ENCODE peak calls at places on chromosomes 3 and 15, in four cellular contexts. V is NCI-H460, I is GF-D8, M is GM23338. O is an unnamed sample.

GRCh38 chr15:73335471-73335870 is 33.3 kb downstream of the HCN4 start:
- DNase-seq in I (no peak), M (no peak), V (no peak), O (no peak)

GRCh38 chr15:62648954-62649353 is 393.6 kb upstream of the TPM1 start:
- DNase-seq in I (no peak), V (no peak), M (peak), O (no peak)

GRCh38 chr3:27022096-27022761 is 347.0 kb downstream of the NEK10 start:
- DNase-seq in M (peak), V (no peak), I (peak), O (peak)

GRCh38 chr3:37015631-37016030 is 22.3 kb downstream of the MLH1 start:
- DNase-seq in I (no peak), V (no peak), M (no peak), O (no peak)

GRCh38 chr15:69056365-69056764 is 41.9 kb downstream of the NOX5 start:
- DNase-seq in I (no peak), M (no peak), V (no peak), O (no peak)

GRCh38 chr15:42808921-42809320 is 72.0 kb upstream of the CDAN1 start:
- DNase-seq in M (no peak), V (no peak), I (no peak), O (no peak)

GRCh38 chr15:68691667-68692066 is 112.9 kb downstream of the CORO2B start:
- DNase-seq in M (no peak), V (no peak), I (no peak), O (no peak)

GRCh38 chr3:39668420-39668819 is 141.0 kb upstream of the MYRIP start:
- DNase-seq in M (peak), I (no peak), V (peak), O (peak)

GRCh38 chr3:176584413-176585176 is 612.7 kb downstream of the TBL1XR1 start:
- DNase-seq in I (no peak), V (no peak), M (no peak), O (peak)

GRCh38 chr15:92011611-92012367 is 158.3 kb downstream of the SLCO3A1 start:
- DNase-seq in V (no peak), I (no peak), M (peak), O (peak)

GRCh38 chr3:168591587-168591986 is 495.9 kb upstream of the GOLIM4 start:
- DNase-seq in I (no peak), V (no peak), M (no peak), O (no peak)

GRCh38 chr3:24037971-24038370 is 92.9 kb downstream of the NR1D2 start:
- DNase-seq in M (no peak), I (no peak), V (no peak), O (no peak)

GRCh38 chr3:111926266-111926676 is 52.6 kb upstream of the ABHD10 start:
- DNase-seq in M (no peak), V (no peak), I (no peak), O (no peak)

GRCh38 chr15:64571857-64572291 is 111.5 kb downstream of the ZNF609 start:
- DNase-seq in I (peak), M (no peak), V (no peak), O (no peak)

GRCh38 chr3:18389108-18389733 is 35.9 kb downstream of the SATB1 start:
- DNase-seq in V (peak), I (no peak), M (peak), O (peak)

GRCh38 chr3:126845910-126846309 is 137.0 kb upstream of the PLXNA1 start:
- DNase-seq in M (peak), I (no peak), V (no peak), O (no peak)

GRCh38 chr3:157119369-157119951 is 40.5 kb downstream of the CCNL1 start:
- DNase-seq in I (peak), M (no peak), V (no peak), O (no peak)

GRCh38 chr15:62457100-62457499 is 292.0 kb upstream of the C2CD4B start:
- DNase-seq in I (no peak), M (no peak), V (no peak), O (no peak)

GRCh38 chr3:101963902-101964362 is 114.6 kb downstream of the NFKBIZ start:
- DNase-seq in V (no peak), M (no peak), I (no peak), O (peak)

GRCh38 chr3:78736863-78737262 is 1030.9 kb downstream of the ROBO1 start:
- DNase-seq in V (no peak), M (no peak), I (no peak), O (peak)

GRCh38 chr3:41525288-41526064 is 326.2 kb downstream of the CTNNB1 start:
- DNase-seq in V (no peak), I (no peak), M (peak), O (no peak)

GRCh38 chr3:53120336-53120735 is 9.9 kb downstream of the RFT1 start:
- DNase-seq in V (no peak), I (no peak), M (no peak), O (no peak)

GRCh38 chr3:176005564-176005963 is 1146.4 kb downstream of the NAALADL2 start:
- DNase-seq in V (no peak), M (no peak), I (no peak), O (peak)

GRCh38 chr15:79447060-79447459 is 14.9 kb downstream of the MINAR1 start:
- DNase-seq in I (no peak), M (no peak), V (no peak), O (no peak)

GRCh38 chr3:55061619-55062018 is 133.8 kb upstream of the LRTM1 start:
- DNase-seq in V (no peak), I (no peak), M (no peak), O (no peak)

GRCh38 chr3:143433787-143434378 is 314.3 kb downstream of the CHST2 start:
- DNase-seq in V (peak), I (no peak), M (peak), O (no peak)

GRCh38 chr3:128621234-128621633 is 29.4 kb downstream of the RPN1 start:
- DNase-seq in M (no peak), I (no peak), V (no peak), O (no peak)

GRCh38 chr15:68730491-68731317 is 90.0 kb downstream of the ANP32A start:
- DNase-seq in I (no peak), M (peak), V (peak), O (peak)

GRCh38 chr3:127487196-127487595 is 103.3 kb downstream of the TPRA1 start:
- DNase-seq in I (no peak), M (no peak), V (no peak), O (no peak)

GRCh38 chr15:66515901-66516322 is 10.8 kb downstream of the ZWILCH start:
- DNase-seq in I (no peak), V (no peak), M (no peak), O (peak)

GRCh38 chr3:125662675-125663074 is 67.4 kb upstream of the OSBPL11 start:
- DNase-seq in M (no peak), V (no peak), I (no peak), O (peak)

GRCh38 chr3:69724722-69725435 is 14.4 kb upstream of the MITF start:
- DNase-seq in M (peak), I (no peak), V (no peak), O (no peak)

O was measured in AG10803.